ENCODE peak calls at places on chromosome 19, in seven cellular contexts. B is uterus; Y is HT1080; X is iPS DF 19.7; D is stimulated activated CD8-positive, alpha-beta memory T cell treated with anti-CD3 and anti-CD28 coated beads, Interleukin-7, amount 100 ng/mL, for 1 hour; K is endothelial cell; R is activated naive CD4-positive, alpha-beta T cell treated with anti-CD3 and anti-CD28 coated beads, Interleukin-2, amount 10 ng/mL, durations not matched to agents 7 days and 5 days. W is an unnamed sample.

GRCh38 chr19:18023596-18024212 is 15.7 kb downstream of the ARRDC2 start:
- DNase-seq in B (peak; percentile 43), Y (no peak), X (no peak), D (no peak), K (peak; percentile 36), R (peak; percentile 81), W (no peak)

GRCh38 chr19:2329528-2329927 is 1.0 kb downstream of the SPPL2B start:
- DNase-seq in B (no peak), Y (no peak), X (no peak), D (no peak), K (no peak), R (no peak), W (no peak)

GRCh38 chr19:9945319-9945966 is 9.1 kb upstream of the OLFM2 start:
- DNase-seq in B (peak; percentile 97), Y (peak; percentile 84), X (no peak), D (no peak), K (no peak), R (no peak), W (peak; percentile 94)

GRCh38 chr19:38537071-38537847 is 80.5 kb downstream of the MAP4K1 start:
- DNase-seq in B (no peak), Y (no peak), X (no peak), D (no peak), K (no peak), R (no peak), W (no peak)

GRCh38 chr19:23998568-23998967 is 83.9 kb downstream of the ZNF726 start:
- DNase-seq in B (no peak), Y (no peak), X (no peak), D (no peak), K (no peak), R (no peak), W (no peak)

GRCh38 chr19:31342926-31343325 is 6.3 kb downstream of the TSHZ3 start:
- DNase-seq in B (no peak), Y (no peak), X (no peak), D (no peak), K (no peak), R (no peak), W (peak; percentile 26)

GRCh38 chr19:14450876-14451275 is 17.8 kb downstream of the PKN1 start:
- DNase-seq in B (no peak), Y (no peak), X (no peak), D (no peak), K (no peak), R (no peak), W (no peak)

GRCh38 chr19:5850743-5851293 is 431 bp downstream of the FUT3 start:
- DNase-seq in B (peak; percentile 57), Y (peak; percentile 74), X (no peak), D (no peak), K (no peak), R (no peak), W (peak; percentile 13)

GRCh38 chr19:31346660-31347059 is 2.6 kb downstream of the TSHZ3 start:
- DNase-seq in B (no peak), Y (no peak), X (no peak), D (no peak), K (no peak), R (no peak), W (no peak)

GRCh38 chr19:55113570-55114039 is 3.8 kb downstream of the PPP1R12C start:
- DNase-seq in B (peak; percentile 96), Y (peak; percentile 39), X (no peak), D (no peak), K (peak; percentile 77), R (no peak), W (peak; percentile 50)

GRCh38 chr19:6423499-6424189 is 967 bp downstream of the KHSRP start:
- DNase-seq in B (peak; percentile 34), Y (peak; percentile 45), X (no peak), D (no peak), K (peak; percentile 52), R (peak; percentile 64), W (peak; percentile 47)

GRCh38 chr19:48249502-48250014 is 6.2 kb downstream of the CARD8 start:
- DNase-seq in B (no peak), Y (peak; percentile 49), X (no peak), D (peak; percentile 43), K (peak; percentile 51), R (peak; percentile 88), W (no peak)

GRCh38 chr19:41533691-41534090 is 42.3 kb upstream of the CEACAM21 start:
- DNase-seq in B (no peak), Y (no peak), X (no peak), D (no peak), K (no peak), R (no peak), W (no peak)

W was measured in myocyte.